ENCODE peak calls at places on chromosomes 5 and 9, in nine cellular contexts. Y is A549; T is NCI-H2081; Z is adipocyte; B is HEK293T; L is effector memory CD8-positive, alpha-beta T cell; P is amniotic stem cell; R is stimulated activated CD8-positive, alpha-beta memory T cell treated with anti-CD3 and anti-CD28 coated beads, Interleukin-4, amount 100 ng/mL, for 4 hours; V is naive thymus-derived CD8-positive, alpha-beta T cell. A is an unnamed sample.

GRCh38 chr5:137668574-137669093 is 67.3 kb downstream of the KLHL3 start:
- DNase-seq in Y (no peak), T (no peak), Z (no peak), B (no peak), L (no peak), P (no peak), R (no peak), V (no peak), A (no peak)

GRCh38 chr9:122445155-122445749 is 32.5 kb downstream of the OR1J1 start:
- DNase-seq in Y (no peak), T (no peak), Z (peak), B (no peak), L (no peak), P (peak), R (no peak), V (no peak), A (no peak)

GRCh38 chr5:172646716-172647285 is 5.7 kb downstream of the NEURL1B start:
- DNase-seq in Y (peak), T (peak), Z (no peak), B (peak), L (no peak), P (no peak), R (no peak), V (no peak), A (peak)

GRCh38 chr9:120388000-120388855 is 191.7 kb downstream of the CDK5RAP2 start:
- DNase-seq in Y (no peak), T (peak), Z (no peak), B (no peak), L (no peak), P (no peak), R (no peak), V (no peak), A (no peak)

GRCh38 chr5:125235995-125236394 is 489.6 kb upstream of the ZNF608 start:
- DNase-seq in Y (no peak), T (no peak), Z (no peak), B (no peak), L (no peak), P (no peak), R (no peak), V (no peak), A (peak)

GRCh38 chr5:41797672-41798071 is 72.6 kb downstream of the OXCT1 start:
- DNase-seq in Y (no peak), T (no peak), Z (no peak), B (no peak), L (no peak), P (no peak), R (no peak), V (no peak), A (no peak)

GRCh38 chr5:5105531-5105930 is 34.6 kb upstream of the ADAMTS16 start:
- DNase-seq in Y (no peak), T (no peak), Z (no peak), B (no peak), L (no peak), P (no peak), R (no peak), V (no peak), A (no peak)

GRCh38 chr9:1460143-1460769 is 410.1 kb downstream of the DMRT2 start:
- DNase-seq in Y (no peak), T (no peak), Z (no peak), B (peak), L (no peak), P (no peak), R (no peak), V (no peak), A (peak)

GRCh38 chr5:173161148-173161547 is 16.8 kb downstream of the BNIP1 start:
- DNase-seq in Y (no peak), T (no peak), Z (no peak), B (no peak), L (no peak), P (no peak), R (no peak), V (no peak), A (no peak)

GRCh38 chr9:12817702-12818101 is 42.9 kb downstream of the LURAP1L start:
- DNase-seq in Y (peak), T (no peak), Z (no peak), B (no peak), L (no peak), P (no peak), R (no peak), V (no peak), A (peak)

GRCh38 chr5:160697281-160697680 is 154.7 kb downstream of the ATP10B start:
- DNase-seq in Y (no peak), T (no peak), Z (no peak), B (no peak), L (no peak), P (no peak), R (no peak), V (no peak), A (peak)

GRCh38 chr9:96126321-96126881 is 175.6 kb downstream of the HSD17B3 start:
- DNase-seq in Y (no peak), T (no peak), Z (no peak), B (no peak), L (no peak), P (no peak), R (no peak), V (no peak), A (peak)

GRCh38 chr5:163252951-163253350 is 184.4 kb upstream of the CCNG1 start:
- DNase-seq in Y (no peak), T (no peak), Z (no peak), B (no peak), L (no peak), P (no peak), R (no peak), V (no peak), A (no peak)

A was measured in NCI-H69.